ENCODE peak calls at places on chromosomes 7 and 10, in seven cellular contexts. R, U, V, B, Y, J and S are unnamed samples. For H3K4me1, the result is how much of the 10 kb centered on the place peaks cover.

GRCh38 chr7:116500071-116500853 is 724 bp downstream of the CAV2 start:
- DNase-seq in V (peak), U (peak), B (no peak), R (peak), Y (peak), J (peak), S (peak)

GRCh38 chr10:73413528-73414229 is at the start of gene ANXA7:
- DNase-seq in U (peak), J (peak), V (peak), B (peak), R (peak), Y (peak), S (peak)

GRCh38 chr10:102287538-102287937 is 42.2 kb downstream of the GBF1 start:
- DNase-seq in B (no peak), Y (no peak), J (no peak), V (no peak), R (no peak), U (no peak), S (no peak)

GRCh38 chr7:41448104-41448503 is 254.8 kb downstream of the INHBA start:
- DNase-seq in V (no peak), R (peak), U (peak), Y (no peak), J (no peak), B (no peak), S (peak)

GRCh38 chr7:149680316-149681025 is 92.9 kb downstream of the ZNF467 start:
- DNase-seq in B (no peak), V (no peak), Y (no peak), R (no peak), U (no peak), J (no peak), S (peak)

GRCh38 chr10:103982639-103983038 is 15.7 kb downstream of the SLK start:
- DNase-seq in R (no peak), Y (no peak), J (no peak), U (no peak), V (no peak), B (no peak), S (no peak)

GRCh38 chr7:45684910-45685618 is 110.9 kb downstream of the ADCY1 start:
- DNase-seq in Y (no peak), J (no peak), R (no peak), U (no peak), V (no peak), B (no peak), S (no peak)

GRCh38 chr7:44748948-44749731 is 493 bp downstream of the ZMIZ2 start:
- DNase-seq in B (no peak), U (no peak), R (no peak), J (no peak), Y (no peak), V (no peak), S (no peak)

GRCh38 chr10:88289342-88289741 is 293.8 kb downstream of the RNLS start:
- DNase-seq in J (no peak), R (no peak), B (no peak), V (no peak), U (no peak), Y (no peak), S (no peak)

GRCh38 chr10:74683621-74684114 is 142.7 kb upstream of the KAT6B start:
- DNase-seq in J (no peak), V (no peak), R (no peak), U (peak), B (no peak), Y (no peak), S (no peak)

GRCh38 chr10:102741848-102742247 is 1.9 kb upstream of the WBP1L start:
- DNase-seq in Y (no peak), V (no peak), B (no peak), U (no peak), J (no peak), R (no peak), S (no peak)

GRCh38 chr7:139230078-139230477 is 959 bp upstream of the UBN2 start:
- DNase-seq in B (no peak), Y (no peak), R (no peak), J (no peak), V (no peak), U (no peak), S (no peak)

GRCh38 chr10:42974693-42975002 is 102.2 kb upstream of the RET start:
- DNase-seq in B (peak), Y (no peak), J (no peak), U (no peak), V (no peak), R (no peak), S (no peak)

GRCh38 chr10:77392851-77393250 is 244.8 kb downstream of the KCNMA1 start:
- DNase-seq in Y (no peak), V (peak), R (peak), B (no peak), J (no peak), U (peak), S (peak)

GRCh38 chr10:114806572-114807391 is 14.8 kb upstream of the FHIP2A start:
- DNase-seq in B (no peak), V (no peak), R (no peak), U (no peak), J (no peak), Y (no peak), S (no peak)

GRCh38 chr10:122515588-122516231 is 44.8 kb upstream of the DMBT1 start:
- DNase-seq in V (no peak), U (no peak), R (no peak), B (no peak), J (no peak), Y (peak), S (peak)

GRCh38 chr7:34823650-34824258 is 165.7 kb downstream of the NPSR1 start:
- DNase-seq in B (no peak), J (peak), Y (peak), R (peak), U (peak), V (no peak), S (peak)

GRCh38 chr7:157684157-157684595 is 347.4 kb downstream of the DNAJB6 start:
- DNase-seq in V (no peak), B (no peak), R (no peak), J (no peak), U (no peak), Y (no peak), S (peak)

GRCh38 chr10:89759531-89759930 is 58.1 kb downstream of the KIF20B start:
- DNase-seq in V (no peak), U (no peak), R (no peak), Y (no peak), J (no peak), B (no peak), S (no peak)

GRCh38 chr7:7765422-7765821 is 47.0 kb upstream of the RPA3 start:
- DNase-seq in Y (no peak), U (peak), B (no peak), R (peak), J (no peak), V (no peak), S (no peak)

GRCh38 chr10:34089294-34089693 is 725.8 kb downstream of the PARD3 start:
- DNase-seq in B (no peak), Y (no peak), V (no peak), J (no peak), U (no peak), R (no peak), S (no peak)

GRCh38 chr7:125695631-125696030 is 766.0 kb upstream of the POT1 start:
- DNase-seq in U (no peak), J (no peak), R (no peak), B (no peak), V (no peak), Y (no peak), S (no peak)

GRCh38 chr7:2016761-2017482 is 215.8 kb downstream of the MAD1L1 start:
- DNase-seq in U (no peak), V (peak), B (peak), J (peak), Y (no peak), R (no peak), S (no peak)

GRCh38 chr7:44393238-44394111 is 68.1 kb upstream of the CAMK2B start:
- DNase-seq in R (no peak), J (no peak), U (no peak), Y (no peak), B (no peak), V (no peak), S (no peak)

GRCh38 chr7:14761506-14762296 is 140.8 kb downstream of the DGKB start:
- DNase-seq in Y (peak), R (no peak), U (peak), J (peak), B (peak), V (no peak), S (peak)

GRCh38 chr7:37440738-37441404 is 7.8 kb downstream of the ELMO1 start:
- DNase-seq in R (no peak), U (no peak), Y (no peak), J (no peak), B (peak), V (no peak), S (no peak)

GRCh38 chr10:45106257-45106856 is 105.6 kb downstream of the ZNF22 start:
- DNase-seq in Y (no peak), B (no peak), U (no peak), R (no peak), J (no peak), V (no peak), S (no peak)

GRCh38 chr7:3738964-3739363 is 437.9 kb downstream of the SDK1 start:
- DNase-seq in J (no peak), U (no peak), R (no peak), Y (no peak), V (no peak), B (no peak), S (no peak)

GRCh38 chr10:19908991-19909699 is 92.9 kb downstream of the PLXDC2 start:
- DNase-seq in Y (no peak), R (no peak), V (no peak), U (peak), J (no peak), B (no peak), S (peak)

DNA sequence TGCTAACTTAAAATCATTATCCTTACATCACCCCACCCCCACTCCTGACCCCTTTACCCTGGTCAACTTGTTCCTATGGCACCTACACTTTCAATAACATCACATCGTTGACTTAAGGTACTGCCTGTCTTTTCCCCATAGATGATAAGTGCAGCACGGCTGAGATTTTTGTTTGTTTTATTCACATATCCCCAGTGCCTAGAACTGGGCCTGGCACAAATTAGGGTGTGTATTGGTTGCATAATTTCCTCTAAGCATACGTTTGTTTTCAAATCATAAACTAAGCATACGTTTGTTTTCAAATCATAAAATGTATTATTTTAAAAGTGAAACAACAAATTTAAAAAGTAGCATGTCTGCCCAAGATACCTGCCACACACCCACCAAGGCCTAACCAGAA is 35.3 kb downstream of the ANXA11 start:
- DNase-seq in B (no peak), R (no peak), V (no peak), U (no peak), Y (no peak), J (no peak), S (no peak)
- H3K4me1 ChIP-seq in B (under half), R (half or more), V (half or more), U (half or more), Y (half or more), J (under half), S (under half)

DNA sequence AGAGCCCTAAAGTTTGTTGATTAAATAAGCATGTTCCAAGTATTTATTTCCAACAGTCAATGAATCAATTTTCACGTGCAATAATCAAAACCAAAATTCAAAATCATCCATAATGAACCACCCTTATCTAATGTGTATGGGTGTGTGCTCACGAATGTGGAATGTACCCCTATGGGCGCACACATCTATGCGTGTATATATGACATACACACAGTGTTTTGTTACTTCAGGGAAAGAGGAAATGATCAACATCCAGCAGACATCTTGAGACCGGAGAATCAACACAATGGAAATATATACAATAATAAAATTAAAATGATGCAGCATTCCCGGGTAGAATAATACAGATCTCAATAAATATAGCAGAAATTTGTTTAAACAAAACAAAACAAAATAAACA is 3.3 kb downstream of the FEZF1 start:
- DNase-seq in B (no peak), V (no peak), Y (no peak), U (no peak), J (no peak), R (no peak), S (no peak)
- H3K4me1 ChIP-seq in B (under half), V (under half), Y (under half), U (under half), J (under half), R (under half), S (under half)

GRCh38 chr7:99209781-99210180 is 1.9 kb upstream of the KPNA7 start:
- DNase-seq in R (no peak), B (no peak), V (no peak), U (no peak), Y (no peak), J (no peak), S (no peak)
- H3K4me1 ChIP-seq in R (half or more), B (under half), V (under half), U (half or more), Y (under half), J (under half), S (under half)

GRCh38 chr7:141704112-141704511 is 2.1 kb upstream of the DENND11 start:
- DNase-seq in J (no peak), V (no peak), B (no peak), Y (no peak), U (peak), R (no peak), S (no peak)
- H3K4me1 ChIP-seq in J (under half), V (under half), B (under half), Y (under half), U (under half), R (under half), S (under half)

GRCh38 chr7:517848-518629 is 1.6 kb downstream of the PDGFA start:
- DNase-seq in R (peak), B (peak), Y (peak), J (peak), U (peak), V (peak), S (peak)

GRCh38 chr7:519429-519973 is at the start of gene PDGFA:
- DNase-seq in Y (peak), R (no peak), J (peak), B (no peak), V (no peak), U (peak), S (peak)

GRCh38 chr7:520503-521161 is 986 bp upstream of the PDGFA start:
- DNase-seq in B (no peak), V (no peak), Y (peak), U (no peak), J (peak), R (no peak), S (no peak)

GRCh38 chr7:519974-520458 is 370 bp upstream of the PDGFA start:
- DNase-seq in J (peak), R (no peak), U (peak), V (peak), B (no peak), Y (peak), S (peak)

GRCh38 chr7:518630-519428 is 817 bp downstream of the PDGFA start:
- DNase-seq in Y (peak), J (peak), V (peak), U (peak), R (peak), B (peak), S (peak)
- H3K4me1 ChIP-seq in Y (half or more), J (under half), V (half or more), U (under half), R (under half), B (under half), S (under half)

GRCh38 chr7:27125986-27126394 is 4.6 kb downstream of the HOXA4 start:
- DNase-seq in J (no peak), B (no peak), V (no peak), Y (no peak), R (no peak), U (no peak), S (peak)
- H3K4me1 ChIP-seq in J (under half), B (under half), V (under half), Y (under half), R (under half), U (under half), S (under half)

GRCh38 chr7:30863694-30864011 is 48.0 kb upstream of the AQP1 start:
- DNase-seq in V (no peak), Y (no peak), B (no peak), R (no peak), J (no peak), U (no peak), S (peak)

GRCh38 chr7:30864146-30864545 is 47.5 kb upstream of the AQP1 start:
- DNase-seq in Y (no peak), R (no peak), U (no peak), B (no peak), J (no peak), V (no peak), S (no peak)

GRCh38 chr7:30866939-30867338 is 44.7 kb upstream of the AQP1 start:
- DNase-seq in R (no peak), V (no peak), Y (no peak), B (no peak), J (no peak), U (no peak), S (no peak)

GRCh38 chr7:30865821-30866220 is 45.8 kb upstream of the AQP1 start:
- DNase-seq in B (no peak), R (no peak), Y (no peak), U (no peak), J (no peak), V (no peak), S (no peak)

GRCh38 chr7:30865077-30865476 is 46.6 kb upstream of the AQP1 start:
- DNase-seq in R (no peak), B (no peak), U (no peak), J (no peak), Y (no peak), V (no peak), S (no peak)
- H3K4me1 ChIP-seq in R (under half), B (under half), U (under half), J (under half), Y (half or more), V (under half), S (under half)

GRCh38 chr7:100472121-100472851 is 6.7 kb downstream of the TSC22D4 start:
- DNase-seq in B (no peak), V (peak), J (no peak), R (no peak), U (no peak), Y (no peak), S (no peak)

GRCh38 chr7:100467638-100468373 is 3.7 kb upstream of the SPACDR start:
- DNase-seq in V (no peak), R (no peak), U (no peak), J (peak), Y (peak), B (no peak), S (no peak)

GRCh38 chr7:100471021-100471420 is 7.0 kb upstream of the SPACDR start:
- DNase-seq in V (no peak), B (no peak), Y (no peak), U (no peak), J (no peak), R (no peak), S (no peak)

GRCh38 chr7:100466830-100467605 is 3.0 kb upstream of the SPACDR start:
- DNase-seq in U (no peak), R (no peak), J (peak), B (no peak), V (no peak), Y (no peak), S (no peak)

GRCh38 chr7:100469227-100470044 is 5.4 kb upstream of the SPACDR start:
- DNase-seq in R (peak), J (peak), V (peak), Y (peak), B (peak), U (peak), S (no peak)
- H3K4me1 ChIP-seq in R (under half), J (under half), V (under half), Y (half or more), B (under half), U (under half), S (under half)

GRCh38 chr10:32346134-32346550 is 816 bp downstream of the EPC1 start:
- DNase-seq in V (peak), U (peak), R (peak), Y (peak), B (peak), J (peak), S (peak)

GRCh38 chr10:32337343-32337742 is 9.6 kb downstream of the EPC1 start:
- DNase-seq in U (no peak), J (no peak), R (no peak), Y (no peak), B (no peak), V (no peak), S (no peak)

GRCh38 chr10:32341596-32341995 is 5.4 kb downstream of the EPC1 start:
- DNase-seq in U (no peak), J (no peak), B (no peak), V (no peak), R (no peak), Y (no peak), S (peak)

GRCh38 chr10:32338262-32338661 is 8.7 kb downstream of the EPC1 start:
- DNase-seq in R (no peak), J (no peak), V (no peak), U (no peak), Y (no peak), B (no peak), S (peak)

DNA sequence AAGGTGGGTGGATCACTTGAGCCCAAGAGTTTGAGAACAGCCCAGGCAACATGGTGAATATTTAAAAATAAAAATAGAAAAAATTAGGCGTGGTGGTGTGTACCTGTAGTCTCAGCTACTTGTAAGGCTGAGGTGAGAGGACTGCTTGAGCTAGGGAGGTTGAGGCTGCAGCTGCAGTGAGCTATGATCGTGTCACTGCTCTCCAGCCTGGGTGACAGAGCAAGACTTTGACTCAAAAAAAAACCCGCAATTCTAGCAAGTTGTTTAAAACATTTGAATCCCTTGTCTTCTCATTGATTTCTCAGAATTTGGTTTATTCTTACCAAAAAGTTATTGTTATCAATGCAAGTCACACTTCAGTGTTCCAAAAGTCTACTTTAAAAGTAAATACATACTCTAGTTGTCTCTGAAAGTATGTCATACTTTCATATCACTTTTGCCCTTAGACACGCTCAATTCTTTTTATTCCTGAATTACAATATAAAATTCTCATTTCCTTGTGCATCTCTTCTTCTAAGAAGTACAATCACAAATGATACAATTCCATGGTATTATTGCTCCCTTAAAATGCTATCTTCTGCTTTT is 6.3 kb downstream of the EPC1 start:
- DNase-seq in J (no peak), U (no peak), B (no peak), V (no peak), Y (no peak), R (no peak), S (no peak)
- H3K4me1 ChIP-seq in J (under half), U (under half), B (under half), V (half or more), Y (half or more), R (under half), S (under half)

GRCh38 chr10:31320598-31321211 is 1.7 kb downstream of the ZEB1 start:
- DNase-seq in J (no peak), V (no peak), U (peak), B (peak), Y (peak), R (no peak), S (peak)
- H3K4me1 ChIP-seq in J (under half), V (under half), U (under half), B (under half), Y (under half), R (under half), S (under half)